ENCODE peak calls at places on chromosomes 13 and 19, in ten cellular contexts. P, V, D, H, Q, F, I, A, Y and C are unnamed samples.

GRCh38 chr19:44212865-44213346 is 574 bp downstream of the ZNF227 start:
- DNase-seq in H (no peak), P (peak; percentile 28), V (peak; percentile 27), D (no peak), Y (no peak), A (no peak), I (peak; percentile 35), Q (no peak), F (no peak), C (no peak)

GRCh38 chr13:47114030-47114429 is 217.2 kb upstream of the HTR2A start:
- DNase-seq in F (no peak), V (peak; percentile 66), I (peak; percentile 45), H (no peak), D (no peak), P (peak; percentile 81), A (no peak), Y (no peak), Q (no peak), C (no peak)

GRCh38 chr19:771332-771785 is 20.4 kb downstream of the MISP start:
- DNase-seq in I (peak; percentile 57), V (peak; percentile 28), H (peak; percentile 60), F (no peak), Y (peak; percentile 55), D (no peak), Q (peak; percentile 43), P (peak; percentile 30), A (peak; percentile 64), C (peak; percentile 63)

GRCh38 chr19:39270091-39270871 is 2.1 kb downstream of the IFNL2 start:
- DNase-seq in A (no peak), I (no peak), Y (no peak), F (no peak), P (no peak), Q (no peak), V (no peak), H (no peak), D (no peak), C (no peak)

GRCh38 chr19:35828694-35829301 is 16.2 kb upstream of the PRODH2 start:
- DNase-seq in F (no peak), D (no peak), V (peak; percentile 45), H (peak; percentile 94), Y (no peak), I (peak; percentile 73), Q (no peak), P (peak; percentile 51), A (peak; percentile 82), C (peak; percentile 82)

GRCh38 chr19:47713046-47714021 is at the start of gene EHD2:
- DNase-seq in F (peak; percentile 90), V (peak; percentile 68), Y (no peak), I (peak; percentile 87), Q (peak; percentile 81), D (no peak), A (peak; percentile 64), H (peak; percentile 36), P (peak; percentile 53), C (no peak)

GRCh38 chr19:2702170-2703076 is at the start of gene GNG7:
- DNase-seq in F (peak; percentile 91), Q (peak; percentile 99), A (peak; percentile 94), D (peak; percentile 61), H (peak; percentile 96), V (peak; percentile 71), Y (peak; percentile 68), I (peak; percentile 79), P (peak; percentile 32), C (peak; percentile 90)

GRCh38 chr13:27338816-27339215 is 68.2 kb downstream of the RASL11A start:
- DNase-seq in I (no peak), D (no peak), Y (peak; percentile 36), H (peak; percentile 25), V (no peak), Q (no peak), A (peak; percentile 77), P (no peak), F (no peak), C (peak; percentile 56)

GRCh38 chr19:1283207-1283916 is 2.3 kb upstream of the EFNA2 start:
- DNase-seq in H (no peak), Q (peak; percentile 48), A (no peak), V (no peak), P (no peak), I (no peak), F (no peak), D (no peak), Y (no peak), C (no peak)

DNA sequence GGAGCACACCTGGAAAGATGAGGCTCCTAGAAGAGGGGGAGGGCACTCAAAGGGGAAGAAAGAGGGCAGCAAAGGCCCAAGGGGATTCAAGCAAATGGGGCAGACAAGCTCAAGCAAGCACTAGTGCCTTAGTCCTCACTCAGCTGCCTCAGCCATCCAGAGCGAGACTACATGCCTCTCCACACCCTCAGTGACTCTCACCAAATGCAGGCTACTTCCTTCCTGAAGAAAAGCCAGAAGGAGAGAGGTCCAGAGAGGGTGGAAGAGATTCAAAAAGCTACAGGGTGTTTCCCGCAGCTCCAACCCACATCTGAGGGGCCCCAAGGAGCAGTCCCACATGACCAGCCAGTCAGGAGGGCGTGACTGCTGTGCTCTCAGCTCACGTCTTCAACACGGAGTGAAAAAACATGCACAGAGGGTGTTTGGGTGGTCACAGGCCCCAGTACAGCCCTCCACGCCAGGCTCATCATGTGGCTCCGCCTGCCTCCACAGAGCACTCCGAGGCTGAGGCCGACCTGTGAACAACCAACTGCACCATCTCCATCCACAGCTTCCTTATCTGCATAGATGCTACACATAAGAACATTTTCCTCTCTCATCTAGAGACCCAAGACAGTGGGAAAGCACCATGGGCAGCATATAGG is 40.4 kb downstream of the MIPEP start:
- DNase-seq in P (peak; percentile 92), A (no peak), D (no peak), Q (no peak), V (no peak), F (no peak), Y (no peak), I (no peak), H (no peak), C (no peak)
- H3K4me1 ChIP-seq in P (peaks cover 28% of the 10 kb centered on the region), A (no peaks in the 10 kb centered on the region), D (no peaks in the 10 kb centered on the region), Q (peaks cover 4% of the 10 kb centered on the region), V (no peaks in the 10 kb centered on the region), F (no peaks in the 10 kb centered on the region), Y (no peaks in the 10 kb centered on the region), I (no peaks in the 10 kb centered on the region), H (no peaks in the 10 kb centered on the region), C (peaks cover 15% of the 10 kb centered on the region)

DNA sequence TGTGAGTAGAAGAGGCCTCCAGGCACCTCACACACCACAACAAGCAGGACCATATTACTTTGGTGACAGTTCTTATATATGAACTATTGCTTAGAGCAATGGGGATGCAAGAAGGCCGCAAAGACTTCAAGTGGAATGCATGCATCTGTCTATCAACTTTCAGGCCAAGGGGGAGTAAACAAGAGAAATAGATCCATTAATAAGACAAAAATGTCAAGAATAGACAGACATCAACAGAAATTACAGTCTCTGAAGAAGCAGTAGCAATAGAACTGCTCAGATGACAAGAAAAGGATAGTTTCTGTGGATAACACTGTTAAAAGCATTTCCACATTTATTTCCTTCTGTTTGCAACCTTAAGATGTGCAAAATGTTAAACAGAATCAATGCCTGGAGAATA is 1057.7 kb downstream of the UQCRFS1 start:
- DNase-seq in H (no peak), P (no peak), A (no peak), I (no peak), F (no peak), Y (no peak), D (no peak), V (no peak), Q (no peak), C (no peak)
- TF ChIP-seq CTCF in H (no peak), P (no peak), A (no peak), I (no peak), F (no peak), Y (no peak), D (no peak), V (no peak), Q (no peak), C (no peak)

DNA sequence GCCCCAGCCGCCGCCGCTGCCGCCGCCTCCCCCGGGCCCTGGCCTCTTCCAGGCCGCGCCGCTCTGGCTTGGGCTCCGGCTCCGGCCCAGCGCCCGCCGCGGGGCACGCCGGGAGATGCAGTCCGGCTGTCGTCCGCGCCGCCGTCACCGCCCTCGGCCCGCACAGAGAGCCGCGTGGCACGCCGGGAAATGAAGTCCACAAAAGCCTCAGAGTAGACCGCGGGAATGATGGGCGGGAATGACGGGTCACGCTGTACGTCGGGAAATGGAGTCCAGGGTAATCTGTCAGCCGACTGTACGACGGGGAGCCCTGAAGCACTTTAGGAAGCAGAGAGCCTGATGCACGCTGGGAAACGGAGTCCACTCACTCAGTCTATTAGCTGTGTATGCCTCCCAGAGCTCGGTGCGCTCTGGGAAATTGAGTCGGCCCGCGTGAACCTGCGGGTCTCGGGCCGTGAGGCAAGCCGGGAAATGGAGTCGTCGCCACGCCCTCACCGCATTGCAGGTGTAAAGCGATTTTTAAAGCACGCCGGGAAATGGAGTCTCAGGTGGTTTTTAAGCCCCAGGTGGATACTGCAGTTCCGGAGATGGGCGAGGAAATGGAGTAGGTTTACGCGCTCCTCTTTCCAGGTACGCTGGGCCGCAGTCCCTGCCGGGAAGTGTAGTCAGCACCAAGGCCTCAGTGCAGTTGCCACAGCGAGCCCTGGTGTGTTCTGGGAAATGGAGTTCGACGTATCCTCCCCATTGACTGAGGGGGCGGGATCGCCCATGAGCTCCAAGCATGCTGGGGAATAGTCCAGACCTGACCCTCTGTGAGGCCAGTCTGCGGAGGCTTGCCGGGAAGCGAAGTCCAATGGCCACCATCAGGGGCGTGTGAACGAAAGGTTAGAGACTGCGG is at the start of gene GSK3A:
- DNase-seq in I (peak; percentile 99), F (peak; percentile 100), H (peak; percentile 98), D (peak; percentile 98), P (peak; percentile 99), V (peak; percentile 99), Y (peak; percentile 99), Q (peak; percentile 97), A (peak; percentile 100), C (peak; percentile 99)
- H3K4me1 ChIP-seq in I (peaks cover 13% of the 10 kb centered on the region), F (peaks cover 35% of the 10 kb centered on the region), H (peaks cover 12% of the 10 kb centered on the region), D (peaks cover 29% of the 10 kb centered on the region), P (peaks cover 4% of the 10 kb centered on the region), V (peaks cover 21% of the 10 kb centered on the region), Y (peaks cover 43% of the 10 kb centered on the region), Q (peaks cover 16% of the 10 kb centered on the region), A (no peaks in the 10 kb centered on the region), C (peaks cover 10% of the 10 kb centered on the region)

DNA sequence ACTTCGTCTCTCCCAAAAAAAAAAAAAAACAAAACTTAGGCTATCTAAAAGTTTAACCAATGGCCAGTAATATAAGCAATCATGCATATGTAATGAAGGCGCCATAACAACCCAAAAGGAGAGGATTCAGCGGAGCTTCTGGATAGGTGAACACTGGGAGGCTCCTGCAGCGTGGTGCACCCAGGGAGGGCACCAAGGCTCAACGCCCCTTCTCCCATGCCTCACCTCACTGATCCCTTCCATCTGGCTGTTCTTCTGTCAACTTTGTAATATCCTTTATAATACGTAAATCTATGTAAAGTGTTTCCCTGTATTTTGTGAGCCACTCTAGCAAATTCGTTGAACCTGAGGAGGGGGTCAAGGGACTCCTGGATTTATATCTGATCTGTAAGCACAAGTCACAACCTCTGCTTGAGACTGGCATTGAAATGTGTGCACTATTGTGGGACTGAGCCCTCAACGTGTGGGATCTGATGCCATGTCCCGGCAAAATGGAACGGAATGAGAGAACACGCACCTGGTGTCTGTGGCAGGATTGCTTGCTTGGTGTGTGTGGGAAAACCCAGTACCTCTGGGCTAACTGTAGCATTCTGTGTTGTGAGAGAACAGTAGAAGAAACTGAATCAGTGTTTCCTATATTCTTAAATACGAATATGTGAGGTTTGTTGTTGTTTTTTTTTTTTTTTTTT is 520 bp upstream of the ZNF665 start:
- DNase-seq in A (no peak), F (no peak), P (no peak), H (no peak), Q (no peak), Y (no peak), I (no peak), V (no peak), D (no peak), C (no peak)
- TF ChIP-seq CTCF in A (no peak), F (no peak), P (no peak), H (no peak), Q (no peak), Y (no peak), I (no peak), V (no peak), D (no peak), C (no peak)